ENCODE peak calls at places on chromosomes 5 and 9, in four cellular contexts. One of them, this sample, is unnamed.

GRCh38 chr5:75671506-75671905 is 45.7 kb downstream of the POC5 start:
- DNase-seq in lower lobe of right lung: no peak
- DNase-seq in IMR-90: no peak
- DNase-seq in A549: no peak
- DNase-seq in this sample: no peak

GRCh38 chr9:98189412-98189811 is 3.0 kb downstream of the CORO2A start:
- DNase-seq in lower lobe of right lung: no peak
- DNase-seq in IMR-90: no peak
- DNase-seq in A549: no peak
- DNase-seq in this sample: no peak

GRCh38 chr5:176446884-176447537 is 1.2 kb upstream of the FAF2 start:
- DNase-seq in lower lobe of right lung: no peak
- DNase-seq in IMR-90: no peak
- DNase-seq in A549: no peak
- DNase-seq in this sample: no peak

GRCh38 chr5:167777746-167778145 is 513.7 kb upstream of the WWC1 start:
- DNase-seq in lower lobe of right lung: no peak
- DNase-seq in IMR-90: no peak
- DNase-seq in A549: no peak
- DNase-seq in this sample: no peak

GRCh38 chr9:27414215-27414731 is 109.8 kb upstream of the IFNK start:
- DNase-seq in lower lobe of right lung: peak; percentile 48
- DNase-seq in IMR-90: no peak
- DNase-seq in A549: no peak
- DNase-seq in this sample: no peak

GRCh38 chr9:13586726-13587392 is 307.4 kb upstream of the MPDZ start:
- DNase-seq in lower lobe of right lung: no peak
- DNase-seq in IMR-90: no peak
- DNase-seq in A549: no peak
- DNase-seq in this sample: no peak

GRCh38 chr5:74576941-74577456 is 63.5 kb downstream of the ENC1 start:
- DNase-seq in lower lobe of right lung: no peak
- DNase-seq in IMR-90: peak; percentile 58
- DNase-seq in A549: no peak
- DNase-seq in this sample: peak; percentile 61

GRCh38 chr9:36031774-36032565 is 4.7 kb upstream of the RECK start:
- DNase-seq in lower lobe of right lung: no peak
- DNase-seq in IMR-90: no peak
- DNase-seq in A549: no peak
- DNase-seq in this sample: no peak

GRCh38 chr5:92409131-92409530 is 1026.0 kb upstream of the ARRDC3 start:
- DNase-seq in lower lobe of right lung: no peak
- DNase-seq in IMR-90: no peak
- DNase-seq in A549: no peak
- DNase-seq in this sample: no peak

GRCh38 chr5:34976347-34976746 is 47.0 kb downstream of the DNAJC21 start:
- DNase-seq in lower lobe of right lung: no peak
- DNase-seq in IMR-90: no peak
- DNase-seq in A549: no peak
- DNase-seq in this sample: no peak

GRCh38 chr5:38968665-38969064 is 105.5 kb downstream of the RICTOR start:
- DNase-seq in lower lobe of right lung: no peak
- DNase-seq in IMR-90: no peak
- DNase-seq in A549: no peak
- DNase-seq in this sample: no peak

GRCh38 chr5:80961376-80962281 is 1.5 kb downstream of the RASGRF2 start:
- DNase-seq in lower lobe of right lung: no peak
- DNase-seq in IMR-90: peak; percentile 23
- DNase-seq in A549: no peak
- DNase-seq in this sample: peak; percentile 44

GRCh38 chr5:14721990-14722656 is 57.6 kb downstream of the OTULIN start:
- DNase-seq in lower lobe of right lung: no peak
- DNase-seq in IMR-90: peak; percentile 53
- DNase-seq in A549: no peak
- DNase-seq in this sample: no peak

GRCh38 chr5:123700624-123701023 is 188.6 kb downstream of the CSNK1G3 start:
- DNase-seq in lower lobe of right lung: no peak
- DNase-seq in IMR-90: peak; percentile 96
- DNase-seq in A549: peak; percentile 80
- DNase-seq in this sample: peak; percentile 98

GRCh38 chr5:116395708-116396203 is 178.9 kb downstream of the SEMA6A start:
- DNase-seq in lower lobe of right lung: no peak
- DNase-seq in IMR-90: no peak
- DNase-seq in A549: no peak
- DNase-seq in this sample: no peak
- H3K27ac ChIP-seq in lower lobe of right lung: peak overlapping the region; percentile 58
- H3K27ac ChIP-seq in IMR-90: no peak overlapping the region
- H3K27ac ChIP-seq in A549: no peak overlapping the region
- H3K27ac ChIP-seq in this sample: no peak overlapping the region

GRCh38 chr9:5626727-5627634 is 1.9 kb upstream of the RIC1 start:
- DNase-seq in lower lobe of right lung: no peak
- DNase-seq in IMR-90: peak; percentile 69
- DNase-seq in A549: peak; percentile 17
- DNase-seq in this sample: no peak
- H3K4me3 ChIP-seq in lower lobe of right lung: peak overlapping the region; percentile 96
- H3K4me3 ChIP-seq in IMR-90: peak overlapping the region; percentile 8
- H3K4me3 ChIP-seq in A549: no peak overlapping the region
- H3K4me3 ChIP-seq in this sample: no peak overlapping the region

DNA sequence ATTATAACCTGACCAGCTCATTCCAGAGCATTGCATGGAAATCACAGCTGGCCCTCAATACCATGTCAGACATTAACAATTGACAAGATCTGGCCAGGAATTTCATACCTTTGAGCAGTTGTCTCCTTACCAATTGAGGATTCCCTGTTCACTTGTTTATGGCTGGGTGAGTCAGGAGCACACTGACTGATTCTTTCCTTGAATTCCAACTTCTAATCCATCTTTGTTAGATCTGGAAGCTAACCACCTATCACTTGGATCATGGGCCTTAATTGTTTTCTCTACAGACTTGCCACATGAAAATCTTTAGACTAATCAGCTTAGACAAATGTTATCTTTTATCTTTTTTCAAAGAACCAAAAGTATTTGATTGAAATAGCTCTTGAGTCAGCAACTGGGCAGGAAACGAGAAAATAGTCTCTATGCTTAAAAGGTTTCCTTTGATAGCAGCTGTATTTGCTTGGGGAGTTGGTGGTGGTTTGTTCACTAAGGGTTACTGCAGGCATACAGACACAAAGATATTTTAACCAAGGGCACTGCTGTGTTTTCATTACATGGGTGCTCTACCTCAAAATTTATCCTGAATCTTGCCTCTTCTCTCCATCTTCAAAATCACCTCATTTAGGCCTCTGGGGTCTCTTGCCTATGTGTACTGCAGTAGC is 196.9 kb upstream of the NMUR2 start:
- DNase-seq in lower lobe of right lung: no peak
- DNase-seq in IMR-90: no peak
- DNase-seq in A549: no peak
- DNase-seq in this sample: no peak
- H3K4me1 ChIP-seq in lower lobe of right lung: no peaks in the 10 kb centered on the region
- H3K4me1 ChIP-seq in IMR-90: no peaks in the 10 kb centered on the region
- H3K4me1 ChIP-seq in A549: no peaks in the 10 kb centered on the region
- H3K4me1 ChIP-seq in this sample: no peaks in the 10 kb centered on the region

GRCh38 chr5:45601424-45601823 is 94.8 kb downstream of the HCN1 start:
- DNase-seq in lower lobe of right lung: no peak
- DNase-seq in IMR-90: no peak
- DNase-seq in A549: no peak
- DNase-seq in this sample: no peak
- H3K27ac ChIP-seq in lower lobe of right lung: no peak overlapping the region
- H3K27ac ChIP-seq in IMR-90: no peak overlapping the region
- H3K27ac ChIP-seq in A549: no peak overlapping the region
- H3K27ac ChIP-seq in this sample: no peak overlapping the region

GRCh38 chr9:134643306-134643705 is 1.7 kb downstream of the COL5A1 start:
- DNase-seq in lower lobe of right lung: no peak
- DNase-seq in IMR-90: peak; percentile 45
- DNase-seq in A549: no peak
- DNase-seq in this sample: no peak
- H3K4me3 ChIP-seq in lower lobe of right lung: peak overlapping the region; percentile 56
- H3K4me3 ChIP-seq in IMR-90: peak overlapping the region; percentile 84
- H3K4me3 ChIP-seq in A549: peak overlapping the region; percentile 73
- H3K4me3 ChIP-seq in this sample: peak overlapping the region; percentile 84

GRCh38 chr5:107072967-107073366 is 597.8 kb downstream of the EFNA5 start:
- DNase-seq in lower lobe of right lung: no peak
- DNase-seq in IMR-90: no peak
- DNase-seq in A549: no peak
- DNase-seq in this sample: no peak

GRCh38 chr5:107068782-107069181 is 602.0 kb downstream of the EFNA5 start:
- DNase-seq in lower lobe of right lung: no peak
- DNase-seq in IMR-90: no peak
- DNase-seq in A549: no peak
- DNase-seq in this sample: no peak

GRCh38 chr5:107067391-107067790 is 603.3 kb downstream of the EFNA5 start:
- DNase-seq in lower lobe of right lung: peak; percentile 37
- DNase-seq in IMR-90: no peak
- DNase-seq in A549: no peak
- DNase-seq in this sample: no peak

GRCh38 chr5:107074991-107075390 is 595.7 kb downstream of the EFNA5 start:
- DNase-seq in lower lobe of right lung: no peak
- DNase-seq in IMR-90: no peak
- DNase-seq in A549: no peak
- DNase-seq in this sample: peak; percentile 28

GRCh38 chr5:107072440-107072839 is 598.3 kb downstream of the EFNA5 start:
- DNase-seq in lower lobe of right lung: no peak
- DNase-seq in IMR-90: peak; percentile 1
- DNase-seq in A549: no peak
- DNase-seq in this sample: peak; percentile 72
- H3K4me1 ChIP-seq in lower lobe of right lung: no peaks in the 10 kb centered on the region
- H3K4me1 ChIP-seq in IMR-90: no peaks in the 10 kb centered on the region
- H3K4me1 ChIP-seq in A549: no peaks in the 10 kb centered on the region
- H3K4me1 ChIP-seq in this sample: peaks cover 9% of the 10 kb centered on the region

This sample was measured in SJSA1.